ENCODE peak calls at places on chromosomes 2 and 18, in nine cellular contexts. B, A, C, X, M, P, F, U and K are unnamed samples.

GRCh38 chr2:55092439-55092838 is 42.2 kb upstream of the RTN4 start:
- DNase-seq in U (no peak), C (no peak), B (no peak), X (no peak), P (no peak), F (no peak), M (no peak), A (no peak), K (no peak)

GRCh38 chr2:159875083-159875482 is 77.1 kb upstream of the CD302 start:
- DNase-seq in A (no peak), F (no peak), P (no peak), U (no peak), M (no peak), C (no peak), B (no peak), X (no peak), K (no peak)

GRCh38 chr2:186617186-186617585 is 27.3 kb downstream of the ITGAV start:
- DNase-seq in C (no peak), F (no peak), P (no peak), U (no peak), X (no peak), A (no peak), B (no peak), M (no peak), K (no peak)

GRCh38 chr2:150046211-150046610 is 441.3 kb downstream of the RND3 start:
- DNase-seq in X (no peak), C (no peak), F (no peak), U (peak; percentile 6), P (peak; percentile 27), A (no peak), B (no peak), M (no peak), K (no peak)

GRCh38 chr18:48152549-48152948 is 222.1 kb upstream of the SMAD2 start:
- DNase-seq in A (no peak), B (no peak), C (peak; percentile 1), M (no peak), F (no peak), X (peak; percentile 54), P (peak; percentile 86), U (no peak), K (no peak)

GRCh38 chr2:16617282-16618266 is 48.1 kb downstream of the CYRIA start:
- DNase-seq in U (peak; percentile 61), A (no peak), P (peak; percentile 57), B (peak; percentile 55), X (peak; percentile 33), C (no peak), F (peak; percentile 61), M (no peak), K (no peak)

GRCh38 chr2:27839022-27839618 is 51.1 kb downstream of the RBKS start:
- DNase-seq in F (no peak), C (no peak), P (no peak), A (no peak), X (no peak), B (no peak), U (no peak), M (no peak), K (no peak)

GRCh38 chr18:43875496-43875895 is 598.2 kb upstream of the SYT4 start:
- DNase-seq in A (no peak), F (no peak), C (no peak), X (no peak), P (peak; percentile 58), B (no peak), M (no peak), U (no peak), K (no peak)

GRCh38 chr18:48550101-48550729 is 11.4 kb downstream of the CTIF start:
- DNase-seq in A (no peak), C (no peak), F (no peak), P (no peak), X (peak; percentile 17), B (no peak), U (no peak), M (no peak), K (no peak)

GRCh38 chr18:75455249-75456183 is 28.0 kb upstream of the SMIM21 start:
- DNase-seq in C (no peak), M (no peak), X (no peak), P (peak; percentile 27), U (no peak), A (no peak), B (no peak), F (peak; percentile 8), K (no peak)

GRCh38 chr2:24304098-24304497 is 56.2 kb downstream of the ITSN2 start:
- DNase-seq in A (peak; percentile 10), U (no peak), M (no peak), C (peak; percentile 56), X (peak; percentile 88), F (peak; percentile 52), B (peak; percentile 63), P (peak; percentile 54), K (no peak)

GRCh38 chr2:229154381-229154780 is 116.7 kb downstream of the PID1 start:
- DNase-seq in C (no peak), A (no peak), X (no peak), U (no peak), P (no peak), F (no peak), B (no peak), M (no peak), K (no peak)

GRCh38 chr2:21118302-21118920 is 5.4 kb upstream of the TDRD15 start:
- DNase-seq in C (no peak), B (no peak), F (peak; percentile 52), A (no peak), M (peak; percentile 58), U (peak; percentile 47), X (peak; percentile 43), P (peak; percentile 30), K (no peak)

GRCh38 chr18:7902399-7902839 is 335.3 kb downstream of the PTPRM start:
- DNase-seq in B (no peak), U (no peak), P (peak; percentile 96), X (no peak), M (no peak), C (no peak), F (no peak), A (no peak), K (no peak)

GRCh38 chr2:128593518-128594272 is 275.0 kb upstream of the HS6ST1 start:
- DNase-seq in P (no peak), U (peak; percentile 67), B (no peak), X (no peak), C (no peak), F (no peak), A (no peak), M (no peak), K (peak; percentile 39)

GRCh38 chr18:7872569-7872968 is 305.5 kb downstream of the PTPRM start:
- DNase-seq in P (peak; percentile 60), F (no peak), C (peak; percentile 19), U (peak; percentile 60), X (no peak), B (no peak), A (no peak), M (peak; percentile 26), K (no peak)

GRCh38 chr2:70391988-70392387 is 90.1 kb upstream of the FAM136A start:
- DNase-seq in B (no peak), P (no peak), M (no peak), X (no peak), U (no peak), C (no peak), F (no peak), A (no peak), K (no peak)

GRCh38 chr2:175600024-175600831 is 401.8 kb downstream of the LNPK start:
- DNase-seq in U (no peak), X (peak; percentile 34), F (no peak), P (peak; percentile 3), M (peak; percentile 35), B (no peak), C (peak; percentile 84), A (no peak), K (no peak)

GRCh38 chr2:219595250-219595649 is 2.4 kb upstream of the STK11IP start:
- DNase-seq in P (peak; percentile 12), F (no peak), M (no peak), C (no peak), A (no peak), X (no peak), U (no peak), B (no peak), K (no peak)

GRCh38 chr18:43883886-43884285 is 606.6 kb upstream of the SYT4 start:
- DNase-seq in A (no peak), C (no peak), M (no peak), F (no peak), P (no peak), U (no peak), B (no peak), X (no peak), K (no peak)